ENCODE peak calls at places on chromosome 5, in five cellular contexts. One of them, this sample, is unnamed.

GRCh38 chr5:159231167-159231566 is 21.8 kb upstream of the RNF145 start:
- DNase-seq in A549: no peak
- DNase-seq in H1: no peak
- DNase-seq in stomach: no peak
- DNase-seq in GM12878: no peak
- DNase-seq in this sample: no peak

GRCh38 chr5:149411738-149412519 is 32.8 kb upstream of the IL17B start:
- DNase-seq in H1: no peak
- DNase-seq in GM12878: no peak
- DNase-seq in A549: no peak
- DNase-seq in stomach: no peak
- DNase-seq in this sample: no peak

GRCh38 chr5:134070648-134070978 is 43.9 kb upstream of the TCF7 start:
- DNase-seq in A549: no peak
- DNase-seq in GM12878: no peak
- DNase-seq in stomach: no peak
- DNase-seq in H1: no peak
- DNase-seq in this sample: no peak

GRCh38 chr5:178940569-178941360 is at the start of gene ZNF454:
- DNase-seq in stomach: peak
- DNase-seq in H1: peak
- DNase-seq in GM12878: no peak
- DNase-seq in A549: no peak
- DNase-seq in this sample: no peak

GRCh38 chr5:34571380-34572041 is 84.6 kb upstream of the RAI14 start:
- DNase-seq in GM12878: no peak
- DNase-seq in H1: no peak
- DNase-seq in A549: no peak
- DNase-seq in stomach: no peak
- DNase-seq in this sample: no peak

GRCh38 chr5:100424017-100424416 is 111.2 kb upstream of the FAM174A start:
- DNase-seq in H1: no peak
- DNase-seq in GM12878: no peak
- DNase-seq in stomach: no peak
- DNase-seq in A549: no peak
- DNase-seq in this sample: no peak

GRCh38 chr5:123344819-123345426 is 78.3 kb downstream of the CEP120 start:
- DNase-seq in stomach: no peak
- DNase-seq in GM12878: no peak
- DNase-seq in H1: no peak
- DNase-seq in A549: peak
- DNase-seq in this sample: peak

GRCh38 chr5:69001605-69002004 is 92.2 kb upstream of the SLC30A5 start:
- DNase-seq in H1: no peak
- DNase-seq in GM12878: no peak
- DNase-seq in A549: no peak
- DNase-seq in stomach: no peak
- DNase-seq in this sample: no peak

GRCh38 chr5:74326571-74327338 is 313.8 kb downstream of the ENC1 start:
- DNase-seq in GM12878: peak
- DNase-seq in H1: no peak
- DNase-seq in A549: peak
- DNase-seq in stomach: peak
- DNase-seq in this sample: peak

GRCh38 chr5:5638193-5638592 is 215.7 kb downstream of the ICE1 start:
- DNase-seq in A549: no peak
- DNase-seq in GM12878: no peak
- DNase-seq in H1: no peak
- DNase-seq in stomach: no peak
- DNase-seq in this sample: no peak

GRCh38 chr5:74543162-74543995 is 97.1 kb downstream of the ENC1 start:
- DNase-seq in H1: no peak
- DNase-seq in stomach: no peak
- DNase-seq in GM12878: no peak
- DNase-seq in A549: peak
- DNase-seq in this sample: no peak

GRCh38 chr5:74316064-74316586 is 324.4 kb downstream of the ENC1 start:
- DNase-seq in GM12878: peak
- DNase-seq in A549: peak
- DNase-seq in H1: no peak
- DNase-seq in stomach: no peak
- DNase-seq in this sample: peak

GRCh38 chr5:34587355-34588241 is 68.5 kb upstream of the RAI14 start:
- DNase-seq in H1: no peak
- DNase-seq in A549: peak
- DNase-seq in GM12878: peak
- DNase-seq in stomach: no peak
- DNase-seq in this sample: peak

GRCh38 chr5:45484781-45485180 is 211.4 kb downstream of the HCN1 start:
- DNase-seq in GM12878: no peak
- DNase-seq in A549: no peak
- DNase-seq in H1: no peak
- DNase-seq in stomach: no peak
- DNase-seq in this sample: no peak

GRCh38 chr5:150671509-150672236 is 10.6 kb downstream of the MYOZ3 start:
- DNase-seq in A549: no peak
- DNase-seq in GM12878: no peak
- DNase-seq in stomach: no peak
- DNase-seq in H1: peak
- DNase-seq in this sample: no peak

GRCh38 chr5:173412566-173412965 is 84.4 kb upstream of the STC2 start:
- DNase-seq in stomach: no peak
- DNase-seq in GM12878: no peak
- DNase-seq in A549: no peak
- DNase-seq in H1: no peak
- DNase-seq in this sample: no peak

GRCh38 chr5:10590226-10591047 is 26.6 kb downstream of the ANKRD33B start:
- DNase-seq in H1: peak
- DNase-seq in GM12878: no peak
- DNase-seq in stomach: no peak
- DNase-seq in A549: peak
- DNase-seq in this sample: no peak
- TF ChIP-seq EP300 in H1: no peak
- TF ChIP-seq EP300 in GM12878: no peak
- TF ChIP-seq EP300 in stomach: no peak
- TF ChIP-seq EP300 in A549: no peak
- TF ChIP-seq EP300 in this sample: no peak

GRCh38 chr5:138464388-138465287 is 641 bp upstream of the EGR1 start:
- DNase-seq in H1: peak
- DNase-seq in GM12878: peak
- DNase-seq in A549: peak
- DNase-seq in stomach: peak
- DNase-seq in this sample: peak
- TF ChIP-seq EP300 in H1: no peak
- TF ChIP-seq EP300 in GM12878: no peak
- TF ChIP-seq EP300 in A549: no peak
- TF ChIP-seq EP300 in stomach: no peak
- TF ChIP-seq EP300 in this sample: peak

DNA sequence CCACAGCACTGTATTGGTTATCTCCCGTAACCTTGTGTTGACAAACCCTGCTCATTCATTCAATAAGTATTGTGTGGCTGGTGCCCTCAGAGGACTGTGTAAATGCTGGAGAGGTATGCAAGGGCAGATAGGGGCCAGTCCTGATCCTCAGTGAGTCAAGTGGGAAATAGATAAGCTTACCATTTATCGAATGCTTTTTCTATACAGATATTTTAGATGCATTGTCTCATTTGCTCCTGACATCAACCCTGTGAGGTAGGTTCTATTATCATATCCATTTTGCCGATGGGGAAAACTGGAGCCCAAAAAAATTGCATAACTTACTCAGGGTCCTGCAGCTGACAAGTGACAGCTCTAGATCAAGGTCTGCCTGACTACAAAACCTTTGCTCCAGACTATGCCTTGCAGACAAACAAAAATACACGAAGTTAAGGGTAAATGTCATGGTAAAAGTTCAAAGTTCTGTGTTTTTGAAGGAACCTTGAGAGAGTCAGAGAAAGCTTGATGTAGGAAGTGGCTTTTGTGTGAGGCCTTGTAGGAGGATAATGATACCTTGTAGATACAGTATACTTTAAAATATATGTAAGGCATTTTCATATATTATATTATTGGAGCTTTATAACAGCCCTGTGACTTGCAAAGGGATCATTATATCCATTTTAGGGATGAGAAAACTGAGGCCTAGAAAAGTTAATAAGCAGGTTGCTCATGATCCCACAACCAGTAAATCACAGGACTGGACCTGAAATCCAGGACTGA is 22.7 kb downstream of the CYFIP2 start:
- DNase-seq in A549: no peak
- DNase-seq in H1: no peak
- DNase-seq in GM12878: no peak
- DNase-seq in stomach: no peak
- DNase-seq in this sample: peak
- TF ChIP-seq EP300 in A549: no peak
- TF ChIP-seq EP300 in H1: no peak
- TF ChIP-seq EP300 in GM12878: no peak
- TF ChIP-seq EP300 in stomach: no peak
- TF ChIP-seq EP300 in this sample: no peak

GRCh38 chr5:108858959-108859358 is 111.3 kb downstream of the FER start:
- DNase-seq in H1: no peak
- DNase-seq in A549: no peak
- DNase-seq in stomach: no peak
- DNase-seq in GM12878: peak
- DNase-seq in this sample: no peak
- TF ChIP-seq EP300 in H1: no peak
- TF ChIP-seq EP300 in A549: no peak
- TF ChIP-seq EP300 in stomach: no peak
- TF ChIP-seq EP300 in GM12878: peak
- TF ChIP-seq EP300 in this sample: no peak

DNA sequence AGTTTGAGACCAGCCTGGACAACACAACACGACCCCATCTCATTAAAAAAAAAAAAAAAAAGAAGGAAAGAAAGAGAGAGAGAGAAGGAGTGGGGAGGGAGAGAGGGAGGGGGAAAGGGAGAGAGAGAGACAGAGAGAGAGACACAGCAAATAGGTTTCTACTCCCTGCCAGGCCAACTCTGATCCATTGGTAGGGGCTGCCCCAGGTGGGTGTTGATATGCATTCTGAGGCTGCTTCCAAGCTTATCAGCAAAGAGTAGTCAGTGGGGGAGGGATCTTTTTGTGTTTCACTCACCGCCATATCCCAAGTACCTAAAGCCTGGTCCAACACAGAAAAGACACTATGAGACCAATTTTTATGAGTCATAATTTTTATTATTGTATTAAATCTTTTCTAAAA is 57.0 kb upstream of the SAP30L start:
- DNase-seq in stomach: no peak
- DNase-seq in H1: no peak
- DNase-seq in A549: no peak
- DNase-seq in GM12878: no peak
- DNase-seq in this sample: no peak
- TF ChIP-seq EP300 in stomach: no peak
- TF ChIP-seq EP300 in H1: no peak
- TF ChIP-seq EP300 in A549: no peak
- TF ChIP-seq EP300 in GM12878: no peak
- TF ChIP-seq EP300 in this sample: no peak

This sample was measured in HepG2.